ENCODE peak calls at places on chromosomes 12 and 14, in four cellular contexts. Z is IMR-90, X is A549, F is K562. U is an unnamed sample.

GRCh38 chr12:52175411-52176350 is 16.1 kb downstream of the KRT80 start:
- DNase-seq in Z (no peak), X (no peak), F (no peak), U (peak; percentile 36)

GRCh38 chr14:20684662-20685456 is 499 bp downstream of the RNASE4 start:
- DNase-seq in Z (peak; percentile 43), X (peak; percentile 34), F (no peak), U (peak; percentile 46)

GRCh38 chr12:125271850-125272249 is 206.6 kb downstream of the AACS start:
- DNase-seq in Z (no peak), X (no peak), F (no peak), U (no peak)

GRCh38 chr12:116183741-116184141 is 93.8 kb downstream of the MED13L start:
- DNase-seq in Z (peak; percentile 47), X (no peak), F (no peak), U (no peak)

GRCh38 chr12:203462-204260 is 10.3 kb downstream of the SLC6A12 start:
- DNase-seq in Z (no peak), X (peak; percentile 53), F (peak; percentile 62), U (no peak)

GRCh38 chr12:41992029-41992428 is 152.6 kb downstream of the GXYLT1 start:
- DNase-seq in Z (no peak), X (peak; percentile 19), F (no peak), U (no peak)

GRCh38 chr12:27179399-27180214 is 64.5 kb upstream of the STK38L start:
- DNase-seq in Z (peak; percentile 96), X (peak; percentile 60), F (no peak), U (peak; percentile 25)

GRCh38 chr14:24965934-24966593 is 83.9 kb downstream of the STXBP6 start:
- DNase-seq in Z (peak; percentile 90), X (no peak), F (no peak), U (no peak)

GRCh38 chr12:112091563-112091962 is 17.0 kb downstream of the NAA25 start:
- DNase-seq in Z (no peak), X (no peak), F (no peak), U (no peak)

DNA sequence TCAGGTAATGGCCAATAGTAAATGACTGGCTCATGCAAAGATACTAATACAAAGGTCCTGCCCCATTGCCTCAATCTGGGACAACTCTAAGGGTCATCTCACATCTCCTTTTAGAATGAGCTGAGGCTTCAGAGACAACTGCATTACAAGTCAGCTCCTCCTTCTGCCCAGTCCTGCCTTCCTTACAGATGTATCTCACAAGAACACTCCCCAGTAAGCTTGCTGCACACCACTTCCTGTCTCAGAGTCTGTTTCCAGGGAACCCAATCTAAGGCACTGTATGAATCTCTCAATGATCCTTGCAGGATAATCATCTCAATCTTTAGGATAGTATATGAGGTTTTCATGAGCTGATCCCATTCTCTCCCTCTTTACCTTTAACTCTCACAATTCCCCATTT is 57.8 kb upstream of the ZDHHC17 start:
- DNase-seq in Z (peak; percentile 56), X (no peak), F (no peak), U (no peak)
- TF ChIP-seq MAZ in Z (no peak), X (no peak), F (no peak), U (no peak)

DNA sequence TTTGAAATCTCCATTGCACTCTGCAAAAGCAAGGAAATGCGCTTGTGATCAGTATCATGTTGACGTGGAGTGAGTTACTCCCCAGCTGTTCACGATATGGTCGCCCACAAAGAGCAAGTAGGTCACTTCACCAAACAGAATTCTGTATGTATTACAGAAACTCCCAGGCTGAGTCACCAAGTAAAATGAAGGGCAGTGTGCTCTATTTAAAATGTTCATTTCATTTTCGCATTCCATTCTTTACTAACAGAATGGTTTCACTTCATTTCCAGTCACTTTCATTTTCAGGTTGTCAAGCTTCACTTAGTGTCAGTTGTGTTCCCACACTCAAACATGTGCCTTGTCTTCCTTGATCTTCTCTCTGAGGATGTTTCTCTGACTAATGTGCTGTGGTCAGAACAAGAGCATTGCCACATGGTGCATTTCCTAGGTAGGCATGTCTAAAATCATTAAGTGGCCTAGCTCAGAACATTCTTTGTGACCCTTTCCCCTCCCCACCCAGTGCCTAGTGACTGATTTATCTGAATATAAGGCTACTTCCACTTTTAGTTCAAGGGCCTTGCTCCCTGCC is 391.2 kb downstream of the RAD51B start:
- DNase-seq in Z (peak; percentile 99), X (no peak), F (peak; percentile 22), U (peak; percentile 39)
- TF ChIP-seq MAZ in Z (peak; percentile 12), X (no peak), F (no peak), U (no peak)

GRCh38 chr14:106378191-106378590 is 851.8 kb downstream of the TMEM121 start:
- DNase-seq in Z (no peak), X (no peak), F (peak; percentile 26), U (no peak)
- TF ChIP-seq MAZ in Z (no peak), X (no peak), F (no peak), U (no peak)

DNA sequence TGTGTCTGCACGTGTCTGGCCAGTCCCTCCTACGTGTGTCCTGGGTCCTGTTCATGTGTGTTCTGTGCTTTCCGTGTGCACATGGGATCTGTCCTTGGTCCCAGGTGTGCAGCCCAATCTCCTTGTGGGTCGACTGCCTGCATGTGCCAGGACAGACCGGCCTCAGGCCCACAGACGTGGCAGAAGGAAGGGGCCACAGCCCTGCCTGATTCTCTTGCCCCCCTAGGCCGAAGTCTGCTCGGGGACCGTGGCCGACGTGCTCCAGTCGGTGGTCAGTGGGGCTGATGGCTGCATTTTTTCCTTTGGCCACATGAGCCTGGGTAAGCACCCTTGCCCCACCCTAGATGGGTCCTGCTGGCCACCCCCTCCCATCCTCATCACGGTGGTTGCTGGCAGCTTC is 34.0 kb downstream of the KIF26A start:
- DNase-seq in Z (no peak), X (no peak), F (no peak), U (no peak)
- TF ChIP-seq MAZ in Z (no peak), X (no peak), F (no peak), U (no peak)

DNA sequence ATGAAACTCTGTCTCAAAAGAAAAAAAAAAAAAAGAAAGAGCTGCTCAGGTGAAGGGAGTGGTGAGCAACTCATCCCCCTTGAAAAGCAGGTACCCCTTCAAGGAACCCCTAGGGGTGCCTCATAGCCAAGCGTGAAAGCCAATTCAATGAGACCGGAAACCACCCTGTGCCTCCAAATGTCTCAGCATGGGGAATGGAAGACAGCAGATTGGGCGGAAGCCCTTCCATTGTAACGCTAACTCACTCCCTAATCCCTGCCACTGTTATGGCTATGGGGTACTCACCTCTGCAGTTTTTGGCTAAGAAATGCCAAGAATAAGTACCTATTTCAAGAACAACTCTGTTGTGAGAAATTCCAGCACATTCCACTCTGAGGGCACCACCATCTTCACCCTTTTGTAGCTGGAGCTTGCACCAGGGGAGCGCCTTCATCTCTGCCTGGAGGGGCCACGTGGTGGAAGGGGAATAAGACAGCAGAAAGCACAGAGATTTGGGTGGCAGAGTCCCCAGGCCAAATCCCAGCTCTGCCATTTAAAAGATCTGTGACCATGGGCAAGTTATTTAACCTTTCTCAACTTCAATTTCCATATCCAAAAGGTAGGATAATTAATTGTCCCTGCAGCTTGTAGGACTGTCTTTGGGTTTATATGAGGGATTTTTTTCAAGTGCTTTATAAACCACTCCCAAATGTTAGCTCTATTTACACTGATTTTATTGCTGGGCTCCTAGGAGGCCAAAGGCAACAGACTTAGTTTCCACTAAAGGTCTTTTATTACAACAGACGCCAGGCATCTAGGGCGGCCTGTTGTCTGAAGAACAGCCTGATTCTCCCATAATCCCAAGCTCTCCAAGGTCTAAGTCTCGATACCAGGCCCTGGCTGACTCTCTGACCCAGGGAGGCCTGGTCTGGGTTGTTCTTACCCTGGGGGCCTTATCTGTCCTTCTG is 63.9 kb downstream of the ITPK1 start:
- DNase-seq in Z (no peak), X (no peak), F (no peak), U (no peak)
- TF ChIP-seq MAZ in Z (no peak), X (no peak), F (no peak), U (no peak)

GRCh38 chr14:102316048-102316745 is 3.3 kb upstream of the ZNF839 start:
- DNase-seq in Z (peak; percentile 75), X (no peak), F (no peak), U (peak; percentile 44)
- TF ChIP-seq MAZ in Z (no peak), X (no peak), F (no peak), U (no peak)

GRCh38 chr14:102095231-102095870 is 8.5 kb upstream of the HSP90AA1 start:
- DNase-seq in Z (peak; percentile 66), X (no peak), F (no peak), U (no peak)

GRCh38 chr14:102095871-102096568 is 9.2 kb upstream of the HSP90AA1 start:
- DNase-seq in Z (no peak), X (no peak), F (peak; percentile 24), U (no peak)

GRCh38 chr14:102096569-102097188 is 9.8 kb upstream of the HSP90AA1 start:
- DNase-seq in Z (peak; percentile 74), X (peak; percentile 76), F (peak; percentile 48), U (peak; percentile 63)

GRCh38 chr14:102092806-102093205 is 6.0 kb upstream of the HSP90AA1 start:
- DNase-seq in Z (no peak), X (no peak), F (no peak), U (no peak)

GRCh38 chr14:102094101-102094500 is 7.3 kb upstream of the HSP90AA1 start:
- DNase-seq in Z (no peak), X (no peak), F (peak; percentile 60), U (no peak)
- TF ChIP-seq MAZ in Z (no peak), X (no peak), F (no peak), U (no peak)

DNA sequence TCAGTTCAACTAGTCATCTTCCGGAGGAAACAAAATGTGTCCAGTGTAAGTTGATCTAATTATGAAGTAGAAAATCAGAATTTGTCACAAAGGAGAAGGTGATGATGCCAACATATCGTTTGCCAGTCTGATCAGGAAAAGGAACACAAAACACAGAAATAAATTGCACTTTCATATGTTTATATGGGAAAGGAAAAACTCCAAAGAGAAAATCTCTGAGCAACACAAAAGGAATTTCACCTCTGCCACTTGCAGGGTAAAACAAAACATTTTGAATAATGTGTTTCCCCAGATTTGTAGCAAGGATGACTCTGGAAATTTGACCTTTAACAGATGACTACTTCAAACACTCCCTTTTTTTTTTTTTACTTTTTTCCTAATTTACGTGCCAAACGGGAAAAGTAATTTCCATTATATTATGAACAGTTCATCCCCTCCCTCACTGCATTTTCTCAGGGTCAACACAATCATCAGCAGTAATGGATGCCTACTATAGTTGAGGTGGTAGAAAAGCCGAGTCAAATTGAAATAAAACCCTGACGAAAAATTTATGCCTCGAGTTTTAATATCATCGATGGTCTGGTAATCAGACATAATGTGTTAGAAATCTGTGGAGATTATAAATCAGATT is 25.6 kb downstream of the MGAT4C start:
- DNase-seq in Z (peak; percentile 18), X (no peak), F (no peak), U (no peak)
- TF ChIP-seq MAZ in Z (no peak), X (no peak), F (no peak), U (no peak)

U was measured in HepG2.